ENCODE peak calls at places on chromosomes 13 and 19, in nine cellular contexts. N is SK-MEL-5; W is HFF-Myc; Z is stimulated activated CD8-positive, alpha-beta memory T cell treated with anti-CD3 and anti-CD28 coated beads, Interleukin-7, amount 100 ng/mL, for 48 hours; V is epithelial cell of esophagus; C is pulmonary artery endothelial cell; R is T-helper 2 cell; M is suprapubic skin; L is ecto neural progenitor cell. A is an unnamed sample.

GRCh38 chr19:3369337-3370213 is 3.2 kb downstream of the NFIC start:
- DNase-seq in Z (no peak), V (peak), C (no peak), M (no peak), W (no peak), N (no peak), L (no peak), R (no peak), A (no peak)

GRCh38 chr19:46959962-46960556 is 59.6 kb upstream of the NPAS1 start:
- DNase-seq in N (no peak), M (no peak), L (no peak), V (no peak), W (no peak), Z (no peak), R (no peak), C (no peak), A (no peak)

GRCh38 chr13:35961002-35961401 is 170.2 kb downstream of the DCLK1 start:
- DNase-seq in N (no peak), W (no peak), L (no peak), M (no peak), Z (no peak), R (no peak), V (peak), C (no peak), A (no peak)

GRCh38 chr13:108858676-108859075 is 229.3 kb downstream of the MYO16 start:
- DNase-seq in Z (no peak), W (no peak), V (no peak), L (no peak), R (no peak), M (no peak), N (no peak), C (no peak), A (no peak)

GRCh38 chr13:40178130-40178529 is 488.3 kb downstream of the FOXO1 start:
- DNase-seq in N (no peak), C (no peak), M (no peak), L (no peak), Z (no peak), W (no peak), V (no peak), R (no peak), A (no peak)

GRCh38 chr13:60629158-60629557 is 232.1 kb downstream of the TDRD3 start:
- DNase-seq in C (no peak), N (no peak), Z (no peak), V (no peak), L (no peak), W (no peak), R (no peak), M (no peak), A (no peak)

GRCh38 chr19:6238256-6238642 is 41.5 kb downstream of the MLLT1 start:
- DNase-seq in R (peak), V (no peak), M (no peak), W (no peak), Z (peak), N (no peak), C (peak), L (no peak), A (no peak)

GRCh38 chr13:51518847-51519246 is 65.4 kb upstream of the WDFY2 start:
- DNase-seq in Z (peak), W (no peak), C (no peak), V (peak), R (no peak), M (no peak), L (no peak), N (no peak), A (no peak)

GRCh38 chr13:57425531-57425930 is 206.0 kb upstream of the PCDH17 start:
- DNase-seq in N (no peak), C (no peak), V (no peak), Z (no peak), W (no peak), M (no peak), L (no peak), R (no peak), A (no peak)

GRCh38 chr13:73870970-73871935 is 263.0 kb downstream of the KLF12 start:
- DNase-seq in N (no peak), M (no peak), L (no peak), R (no peak), V (peak), C (no peak), W (no peak), Z (no peak), A (no peak)

GRCh38 chr13:27101847-27102246 is 69.8 kb downstream of the USP12 start:
- DNase-seq in M (no peak), V (no peak), Z (no peak), N (no peak), C (no peak), L (no peak), R (no peak), W (no peak), A (no peak)

GRCh38 chr13:48630291-48630690 is 23.4 kb upstream of the CYSLTR2 start:
- DNase-seq in Z (no peak), R (no peak), V (no peak), M (no peak), L (no peak), C (no peak), N (no peak), W (no peak), A (no peak)

GRCh38 chr19:10378124-10378523 is 2.2 kb downstream of the TYK2 start:
- DNase-seq in L (no peak), R (no peak), C (no peak), N (no peak), V (no peak), M (no peak), W (no peak), Z (no peak), A (no peak)

GRCh38 chr19:49335071-49335783 is at the start of gene CD37:
- DNase-seq in L (peak), W (no peak), M (peak), C (no peak), Z (peak), V (no peak), N (no peak), R (peak), A (no peak)

GRCh38 chr13:30806784-30807183 is 71.4 kb downstream of the ALOX5AP start:
- DNase-seq in R (no peak), L (no peak), M (no peak), W (peak), C (peak), Z (no peak), N (peak), V (peak), A (no peak)

GRCh38 chr13:28576037-28576436 is 81.1 kb upstream of the FLT1 start:
- DNase-seq in C (no peak), N (no peak), V (no peak), W (no peak), L (no peak), Z (no peak), M (no peak), R (no peak), A (no peak)

GRCh38 chr19:8811315-8812172 is 20.6 kb downstream of the ZNF558 start:
- DNase-seq in C (no peak), Z (no peak), V (no peak), N (no peak), M (no peak), L (no peak), W (no peak), R (no peak), A (no peak)

GRCh38 chr13:113089693-113090414 is 15.7 kb upstream of the F7 start:
- DNase-seq in Z (no peak), W (no peak), C (no peak), V (no peak), N (no peak), M (peak), L (no peak), R (no peak), A (no peak)

GRCh38 chr13:70960841-70961443 is 852.7 kb upstream of the KLHL1 start:
- DNase-seq in M (no peak), Z (no peak), L (no peak), N (peak), V (peak), R (no peak), W (peak), C (no peak), A (no peak)

GRCh38 chr19:14363203-14364097 is 17.8 kb upstream of the ADGRE5 start:
- DNase-seq in C (no peak), R (peak), W (no peak), Z (peak), L (peak), N (peak), M (no peak), V (peak), A (no peak)

GRCh38 chr13:27406178-27406939 is 18.1 kb upstream of the GTF3A start:
- DNase-seq in N (peak), L (no peak), C (no peak), W (no peak), R (no peak), M (no peak), V (peak), Z (no peak), A (no peak)

GRCh38 chr13:78201411-78201810 is 282.8 kb upstream of the EDNRB start:
- DNase-seq in W (no peak), N (no peak), Z (no peak), M (no peak), R (no peak), V (no peak), C (no peak), L (no peak), A (no peak)

GRCh38 chr13:28650284-28650683 is 8.6 kb upstream of the POMP start:
- DNase-seq in C (no peak), L (no peak), N (no peak), M (no peak), Z (no peak), R (no peak), W (no peak), V (no peak), A (no peak)

GRCh38 chr13:30453727-30454126 is 12.0 kb downstream of the HMGB1 start:
- DNase-seq in Z (no peak), M (no peak), C (no peak), N (peak), V (peak), L (no peak), W (no peak), R (no peak), A (no peak)

GRCh38 chr19:18519962-18520847 is 1.7 kb downstream of the ELL start:
- DNase-seq in L (peak), W (no peak), C (peak), M (no peak), V (peak), N (peak), Z (no peak), R (peak), A (peak)

GRCh38 chr19:39270091-39270871 is 2.1 kb downstream of the IFNL2 start:
- DNase-seq in M (peak), N (no peak), C (no peak), R (no peak), L (no peak), W (peak), V (no peak), Z (no peak), A (no peak)

GRCh38 chr13:84917252-84917878 is 881.9 kb downstream of the SLITRK6 start:
- DNase-seq in V (peak), L (no peak), R (no peak), Z (no peak), W (peak), M (no peak), N (peak), C (no peak), A (no peak)

GRCh38 chr13:60230593-60230992 is 66.9 kb upstream of the DIAPH3 start:
- DNase-seq in C (no peak), M (no peak), Z (no peak), V (peak), R (no peak), N (no peak), L (no peak), W (no peak), A (no peak)

GRCh38 chr13:29991343-29991742 is 140.9 kb upstream of the UBL3 start:
- DNase-seq in C (no peak), M (no peak), R (no peak), W (peak), L (no peak), Z (no peak), N (no peak), V (peak), A (no peak)

GRCh38 chr19:6720369-6721112 is at the start of gene C3:
- DNase-seq in N (no peak), R (no peak), V (peak), Z (no peak), L (no peak), C (no peak), W (no peak), M (no peak), A (peak)

GRCh38 chr19:45171211-45171623 is 6.8 kb downstream of the TRAPPC6A start:
- DNase-seq in N (no peak), R (peak), W (no peak), C (peak), Z (no peak), V (peak), L (no peak), M (no peak), A (no peak)

GRCh38 chr13:33433316-33433715 is 147.8 kb upstream of the STARD13 start:
- DNase-seq in C (no peak), R (no peak), N (no peak), L (no peak), M (no peak), V (no peak), Z (no peak), W (no peak), A (no peak)

GRCh38 chr19:21586341-21587116 is 81.1 kb downstream of the ZNF429 start:
- DNase-seq in R (no peak), N (no peak), V (no peak), W (no peak), C (no peak), L (peak), M (no peak), Z (no peak), A (no peak)

GRCh38 chr13:99058527-99059495 is 80.9 kb upstream of the DOCK9 start:
- DNase-seq in R (no peak), W (no peak), C (no peak), L (no peak), N (no peak), V (peak), Z (no peak), M (no peak), A (no peak)

GRCh38 chr13:36533806-36534205 is 101.5 kb downstream of the CCNA1 start:
- DNase-seq in N (no peak), L (no peak), V (peak), C (peak), M (no peak), Z (no peak), W (no peak), R (no peak), A (no peak)

GRCh38 chr13:48679941-48680630 is 26.4 kb downstream of the CYSLTR2 start:
- DNase-seq in N (peak), M (no peak), V (no peak), W (no peak), R (no peak), C (no peak), L (no peak), Z (no peak), A (no peak)